ENCODE peak calls at places on chromosomes 16 and 17, in six cellular contexts. D, P, W, H, S and Q are unnamed samples.

GRCh38 chr17:63333869-63334268 is 112.2 kb downstream of the CYB561 start:
- DNase-seq in W (no peak), D (no peak), P (peak; percentile 85), H (no peak), S (no peak), Q (no peak)

GRCh38 chr17:29614345-29615047 is 8.2 kb downstream of the CORO6 start:
- DNase-seq in W (no peak), H (no peak), P (no peak), D (no peak), S (no peak), Q (no peak)

GRCh38 chr17:1786708-1787107 is 24.8 kb downstream of the SERPINF1 start:
- DNase-seq in D (no peak), S (no peak), W (no peak), P (no peak), H (no peak), Q (no peak)

GRCh38 chr17:39191750-39192510 is 5.5 kb downstream of the CACNB1 start:
- DNase-seq in H (no peak), P (no peak), D (no peak), S (no peak), W (no peak), Q (no peak)

GRCh38 chr17:4143563-4144410 is 790 bp downstream of the CYB5D2 start:
- DNase-seq in S (peak; percentile 96), D (peak; percentile 82), W (peak; percentile 93), H (peak; percentile 93), P (peak; percentile 84), Q (peak; percentile 92)

GRCh38 chr17:17809527-17810373 is 27.0 kb downstream of the SREBF1 start:
- DNase-seq in P (no peak), H (peak; percentile 52), S (no peak), D (no peak), W (no peak), Q (no peak)

GRCh38 chr16:17159616-17160015 is 311.1 kb downstream of the XYLT1 start:
- DNase-seq in D (no peak), W (no peak), P (no peak), H (no peak), S (no peak), Q (no peak)

GRCh38 chr17:51767287-51767686 is 391.2 kb downstream of the CA10 start:
- DNase-seq in P (no peak), D (no peak), S (no peak), H (no peak), W (no peak), Q (no peak)

GRCh38 chr16:27314161-27314723 is 468 bp downstream of the IL4R start:
- DNase-seq in H (peak; percentile 57), S (peak; percentile 86), W (peak; percentile 57), P (peak; percentile 78), D (peak; percentile 63), Q (peak; percentile 64)

GRCh38 chr16:57747091-57747490 is 11.5 kb downstream of the KATNB1 start:
- DNase-seq in H (no peak), W (no peak), S (no peak), P (no peak), D (no peak), Q (no peak)

GRCh38 chr16:70695351-70696070 is 9.7 kb upstream of the MTSS2 start:
- DNase-seq in D (peak; percentile 34), W (peak; percentile 73), H (no peak), S (peak; percentile 53), P (peak; percentile 30), Q (peak; percentile 78)

GRCh38 chr16:2184962-2185361 is 11.4 kb downstream of the CASKIN1 start:
- DNase-seq in S (no peak), D (no peak), P (no peak), W (no peak), H (no peak), Q (no peak)

GRCh38 chr16:56411624-56412023 is 13.7 kb downstream of the AMFR start:
- DNase-seq in D (no peak), S (no peak), P (no peak), W (no peak), H (no peak), Q (no peak)

GRCh38 chr16:87723224-87723619 is 42.6 kb downstream of the KLHDC4 start:
- DNase-seq in P (no peak), D (no peak), S (peak; percentile 46), W (peak; percentile 48), H (peak; percentile 58), Q (peak; percentile 5)

GRCh38 chr16:81265658-81266451 is 27.4 kb downstream of the BCO1 start:
- DNase-seq in P (peak; percentile 31), H (peak; percentile 56), D (no peak), W (peak; percentile 93), S (no peak), Q (peak; percentile 72)

GRCh38 chr16:50692999-50693781 is at the start of gene NOD2:
- DNase-seq in D (no peak), W (peak; percentile 51), S (no peak), H (peak; percentile 46), P (no peak), Q (no peak)

GRCh38 chr16:23827245-23827543 is 8.6 kb upstream of the PRKCB start:
- DNase-seq in D (no peak), S (peak; percentile 77), P (no peak), H (no peak), W (no peak), Q (no peak)

GRCh38 chr17:18213666-18214270 is 11.7 kb upstream of the LLGL1 start:
- DNase-seq in W (no peak), H (no peak), S (no peak), D (no peak), P (no peak), Q (no peak)

GRCh38 chr16:88957887-88958577 is 19.0 kb downstream of the CBFA2T3 start:
- DNase-seq in W (no peak), D (no peak), H (no peak), P (no peak), S (no peak), Q (no peak)

GRCh38 chr16:88961031-88961430 is 16.0 kb downstream of the CBFA2T3 start:
- DNase-seq in S (no peak), H (no peak), W (no peak), D (no peak), P (no peak), Q (no peak)

GRCh38 chr16:88957456-88957767 is 19.6 kb downstream of the CBFA2T3 start:
- DNase-seq in W (no peak), D (no peak), P (no peak), S (no peak), H (no peak), Q (no peak)

GRCh38 chr16:88960516-88960915 is 16.5 kb downstream of the CBFA2T3 start:
- DNase-seq in H (no peak), D (no peak), W (no peak), P (no peak), S (no peak), Q (no peak)

GRCh38 chr16:88959022-88959421 is 18.0 kb downstream of the CBFA2T3 start:
- DNase-seq in H (no peak), W (no peak), D (no peak), P (no peak), S (no peak), Q (no peak)
- H3K4me1 ChIP-seq in H (no peaks in the 10 kb centered on the region), W (peaks cover 31% of the 10 kb centered on the region), D (no peaks in the 10 kb centered on the region), P (no peaks in the 10 kb centered on the region), S (peaks cover 9% of the 10 kb centered on the region), Q (no peaks in the 10 kb centered on the region)

DNA sequence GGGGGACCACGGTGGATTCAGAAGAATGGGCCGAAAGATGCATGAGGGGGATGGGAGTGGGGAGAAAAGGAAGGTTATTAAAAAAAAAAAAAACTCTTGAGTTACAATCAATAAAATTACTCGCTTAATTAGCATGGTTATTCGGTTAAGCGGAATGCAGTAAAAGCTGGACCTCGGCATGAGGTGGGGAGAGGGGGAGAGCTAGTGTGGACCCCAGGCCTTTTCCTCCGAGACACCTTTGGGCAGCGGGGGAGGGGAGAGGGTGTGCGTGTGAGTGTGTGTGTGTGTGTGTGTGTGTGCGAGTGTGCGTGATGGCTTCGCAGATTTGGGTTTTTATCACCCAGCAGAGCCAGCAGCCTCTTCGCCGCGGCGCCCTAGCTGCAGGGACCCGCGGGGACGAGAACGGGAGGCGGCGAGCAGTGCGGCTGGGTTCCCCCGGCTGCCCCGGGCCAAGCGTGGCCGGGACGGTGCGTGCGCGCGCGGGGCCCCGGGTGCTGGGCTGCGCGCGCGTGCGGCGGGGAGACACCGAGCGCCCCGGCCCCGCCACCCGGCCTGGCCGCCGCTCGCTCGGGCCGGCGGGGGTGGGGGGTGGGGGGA is 3.7 kb downstream of the BAHCC1 start:
- DNase-seq in W (no peak), H (peak; percentile 36), P (peak; percentile 33), S (no peak), D (no peak), Q (no peak)
- H3K4me3 ChIP-seq in W (peak overlapping the region; percentile 71), H (peak overlapping the region; percentile 3), P (peak overlapping the region; percentile 98), S (no peak overlapping the region), D (peak overlapping the region; percentile 79), Q (peak overlapping the region; percentile 80)

GRCh38 chr16:68366062-68366461 is 55.2 kb downstream of the PRMT7 start:
- DNase-seq in D (no peak), W (no peak), S (no peak), H (no peak), P (no peak), Q (no peak)

GRCh38 chr16:68368602-68368944 is 57.8 kb downstream of the PRMT7 start:
- DNase-seq in D (no peak), W (no peak), H (no peak), S (no peak), P (no peak), Q (no peak)

GRCh38 chr16:68367891-68368601 is 57.2 kb downstream of the PRMT7 start:
- DNase-seq in D (no peak), S (no peak), P (no peak), W (no peak), H (no peak), Q (no peak)

GRCh38 chr16:68367440-68367839 is 56.6 kb downstream of the PRMT7 start:
- DNase-seq in P (no peak), W (no peak), S (no peak), D (no peak), H (no peak), Q (no peak)

DNA sequence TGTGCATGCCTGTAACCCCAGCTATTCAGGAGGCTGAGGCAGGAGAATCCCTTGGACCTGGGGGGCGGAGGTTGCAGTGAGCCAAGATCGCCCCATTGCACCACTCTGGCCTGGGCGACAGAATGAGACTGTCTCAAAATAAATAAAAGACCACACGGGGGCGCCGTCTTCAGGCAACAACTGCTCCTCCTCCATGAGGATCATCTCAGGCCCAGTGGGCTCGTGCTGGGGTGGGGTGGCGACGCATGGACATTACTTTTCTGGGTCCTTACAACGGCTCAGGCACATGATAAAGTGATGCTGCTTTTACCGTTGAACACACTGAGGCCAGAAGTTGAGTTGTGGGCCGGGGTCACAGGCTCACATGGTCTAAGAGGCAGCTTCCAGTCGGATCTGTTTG is 56.2 kb downstream of the PRMT7 start:
- DNase-seq in H (peak; percentile 53), D (peak; percentile 53), P (peak; percentile 35), S (peak; percentile 67), W (peak; percentile 48), Q (peak; percentile 51)
- H3K4me1 ChIP-seq in H (no peaks in the 10 kb centered on the region), D (peaks cover 38% of the 10 kb centered on the region), P (no peaks in the 10 kb centered on the region), S (peaks cover 40% of the 10 kb centered on the region), W (peaks cover 19% of the 10 kb centered on the region), Q (no peaks in the 10 kb centered on the region)

GRCh38 chr17:76092526-76093413 is 10.8 kb downstream of the EXOC7 start:
- DNase-seq in D (no peak), H (no peak), P (no peak), W (no peak), S (no peak), Q (no peak)

GRCh38 chr17:76091526-76092285 is 11.9 kb downstream of the EXOC7 start:
- DNase-seq in P (no peak), H (no peak), D (no peak), S (no peak), W (no peak), Q (no peak)

GRCh38 chr17:76088868-76089576 is 10.0 kb downstream of the ZACN start:
- DNase-seq in H (no peak), W (no peak), P (no peak), D (no peak), S (no peak), Q (no peak)

GRCh38 chr17:76089680-76090516 is 10.9 kb downstream of the ZACN start:
- DNase-seq in P (no peak), S (no peak), W (no peak), D (no peak), H (no peak), Q (no peak)

GRCh38 chr17:76090517-76091135 is 11.6 kb downstream of the ZACN start:
- DNase-seq in D (no peak), W (no peak), H (no peak), P (no peak), S (no peak), Q (no peak)
- H3K4me3 ChIP-seq in D (no peak overlapping the region), W (no peak overlapping the region), H (no peak overlapping the region), P (no peak overlapping the region), S (no peak overlapping the region), Q (no peak overlapping the region)